ENCODE peak calls at places on chromosomes 13 and 19, in seven cellular contexts. N, J, T, O, F, V and D are unnamed samples.

GRCh38 chr19:34187011-34187410 is 14.7 kb downstream of the LSM14A start:
- DNase-seq in T (no peak), J (no peak), V (no peak), N (no peak), F (no peak), O (no peak), D (no peak)

GRCh38 chr19:50204811-50205675 is 1.6 kb downstream of the MYH14 start:
- DNase-seq in J (no peak), T (no peak), V (peak), F (no peak), O (no peak), N (no peak), D (no peak)

GRCh38 chr19:30245401-30246039 is 126.7 kb upstream of the ZNF536 start:
- DNase-seq in V (no peak), N (no peak), T (no peak), F (no peak), J (no peak), O (no peak), D (no peak)

GRCh38 chr13:109163052-109163413 is 533.6 kb downstream of the MYO16 start:
- DNase-seq in J (no peak), V (no peak), T (no peak), F (no peak), N (no peak), O (no peak), D (no peak)

GRCh38 chr13:110027470-110028240 is 241.3 kb upstream of the IRS2 start:
- DNase-seq in V (no peak), T (no peak), J (no peak), F (no peak), N (no peak), O (no peak), D (no peak)

GRCh38 chr19:32442650-32443049 is 37.1 kb downstream of the DPY19L3 start:
- DNase-seq in J (no peak), T (no peak), O (no peak), N (no peak), F (no peak), V (no peak), D (no peak)

GRCh38 chr19:57563547-57563946 is 3.9 kb upstream of the ZNF550 start:
- DNase-seq in J (no peak), F (no peak), N (no peak), T (no peak), V (no peak), O (no peak), D (no peak)

GRCh38 chr19:50341091-50341564 is 12.0 kb upstream of the KCNC3 start:
- DNase-seq in F (no peak), O (no peak), J (no peak), V (no peak), T (no peak), N (no peak), D (no peak)

GRCh38 chr19:39820696-39821095 is 13.3 kb downstream of the DYRK1B start:
- DNase-seq in V (no peak), F (no peak), J (no peak), N (no peak), T (no peak), O (no peak), D (no peak)

GRCh38 chr13:39452412-39452811 is 150.6 kb downstream of the LHFPL6 start:
- DNase-seq in V (peak), F (no peak), T (peak), J (no peak), N (no peak), O (no peak), D (no peak)

GRCh38 chr19:17220207-17220758 is 5.1 kb downstream of the USE1 start:
- DNase-seq in T (peak), O (no peak), J (no peak), N (peak), V (no peak), F (no peak), D (peak)

GRCh38 chr13:26463848-26464247 is 93.6 kb upstream of the WASF3 start:
- DNase-seq in J (no peak), V (no peak), O (no peak), F (no peak), T (no peak), N (no peak), D (no peak)

GRCh38 chr19:55488986-55489710 is 912 bp downstream of the SSC5D start:
- DNase-seq in F (no peak), T (peak), J (no peak), V (no peak), N (no peak), O (no peak), D (no peak)

GRCh38 chr19:5948697-5949564 is 29.0 kb downstream of the RANBP3 start:
- DNase-seq in F (no peak), J (no peak), O (no peak), N (no peak), V (no peak), T (no peak), D (no peak)

GRCh38 chr19:22502766-22503165 is 80.6 kb upstream of the ZNF98 start:
- DNase-seq in F (no peak), J (no peak), V (no peak), T (no peak), N (no peak), O (no peak), D (no peak)

GRCh38 chr19:4556574-4557185 is 2.8 kb downstream of the SEMA6B start:
- DNase-seq in T (no peak), F (no peak), V (no peak), O (no peak), N (no peak), J (no peak), D (no peak)

GRCh38 chr19:35048911-35049411 is 7.4 kb downstream of the HPN start:
- DNase-seq in V (peak), J (no peak), T (no peak), N (no peak), O (no peak), F (no peak), D (no peak)

GRCh38 chr13:106602178-106602577 is 34.2 kb upstream of the ARGLU1 start:
- DNase-seq in T (no peak), F (no peak), O (no peak), V (no peak), N (no peak), J (no peak), D (no peak)

GRCh38 chr13:38849316-38849715 is 141.3 kb downstream of the STOML3 start:
- DNase-seq in N (no peak), F (no peak), T (no peak), J (no peak), O (no peak), V (no peak), D (no peak)

GRCh38 chr13:48142437-48142836 is 47.5 kb upstream of the MED4 start:
- DNase-seq in V (no peak), F (no peak), J (no peak), T (no peak), O (no peak), N (no peak), D (no peak)

GRCh38 chr13:46119883-46120614 is 15.2 kb upstream of the CPB2 start:
- DNase-seq in F (no peak), V (no peak), T (peak), O (no peak), J (no peak), N (peak), D (peak)

GRCh38 chr19:9075064-9075964 is 11.5 kb upstream of the OR1M1 start:
- DNase-seq in V (peak), O (no peak), N (peak), F (peak), J (peak), T (peak), D (peak)

GRCh38 chr19:50325310-50326100 is 3.7 kb downstream of the KCNC3 start:
- DNase-seq in J (no peak), T (peak), V (peak), O (peak), N (peak), F (no peak), D (peak)

GRCh38 chr13:102139626-102140025 is 262.2 kb downstream of the FGF14 start:
- DNase-seq in T (no peak), F (no peak), O (no peak), J (no peak), V (no peak), N (no peak), D (no peak)

GRCh38 chr13:66657165-66657895 is 572.8 kb downstream of the PCDH9 start:
- DNase-seq in O (no peak), V (peak), N (peak), T (peak), F (peak), J (peak), D (peak)

GRCh38 chr13:30355405-30355741 is 48.0 kb upstream of the KATNAL1 start:
- DNase-seq in J (no peak), O (peak), N (no peak), V (no peak), F (no peak), T (no peak), D (no peak)

GRCh38 chr19:38733493-38734175 is 10.6 kb downstream of the CAPN12 start:
- DNase-seq in N (no peak), F (no peak), T (no peak), J (no peak), V (no peak), O (no peak), D (no peak)

GRCh38 chr13:36680918-36681317 is 7.1 kb downstream of the SERTM1 start:
- DNase-seq in O (no peak), N (no peak), T (peak), V (no peak), J (no peak), F (no peak), D (no peak)

GRCh38 chr13:35961461-35962220 is 169.5 kb downstream of the DCLK1 start:
- DNase-seq in T (no peak), F (no peak), O (no peak), V (no peak), J (no peak), N (peak), D (no peak)

GRCh38 chr19:46766569-46767317 is 20.5 kb upstream of the STRN4 start:
- DNase-seq in O (peak), N (no peak), T (no peak), V (no peak), F (no peak), J (no peak), D (no peak)

GRCh38 chr13:25109341-25109740 is 13.4 kb downstream of the PABPC3 start:
- DNase-seq in J (no peak), O (no peak), V (no peak), T (peak), F (no peak), N (no peak), D (no peak)

GRCh38 chr13:25103711-25104110 is 7.8 kb downstream of the PABPC3 start:
- DNase-seq in N (no peak), T (no peak), V (no peak), F (no peak), O (no peak), J (no peak), D (no peak)
- TF ChIP-seq CTCF in N (no peak), T (no peak), V (no peak), F (no peak), O (no peak), J (no peak), D (no peak)

GRCh38 chr19:42420055-42420544 is 7.1 kb downstream of the LIPE start:
- DNase-seq in T (peak), J (no peak), N (peak), F (no peak), O (peak), V (no peak), D (peak)
- TF ChIP-seq CTCF in T (peak), J (peak), N (peak), F (peak), O (peak), V (peak), D (peak)

GRCh38 chr13:52003551-52003950 is 7.7 kb downstream of the ATP7B start:
- DNase-seq in N (no peak), T (no peak), F (no peak), J (no peak), O (no peak), V (no peak), D (no peak)
- TF ChIP-seq CTCF in N (no peak), T (no peak), F (no peak), J (no peak), O (no peak), V (no peak), D (no peak)

DNA sequence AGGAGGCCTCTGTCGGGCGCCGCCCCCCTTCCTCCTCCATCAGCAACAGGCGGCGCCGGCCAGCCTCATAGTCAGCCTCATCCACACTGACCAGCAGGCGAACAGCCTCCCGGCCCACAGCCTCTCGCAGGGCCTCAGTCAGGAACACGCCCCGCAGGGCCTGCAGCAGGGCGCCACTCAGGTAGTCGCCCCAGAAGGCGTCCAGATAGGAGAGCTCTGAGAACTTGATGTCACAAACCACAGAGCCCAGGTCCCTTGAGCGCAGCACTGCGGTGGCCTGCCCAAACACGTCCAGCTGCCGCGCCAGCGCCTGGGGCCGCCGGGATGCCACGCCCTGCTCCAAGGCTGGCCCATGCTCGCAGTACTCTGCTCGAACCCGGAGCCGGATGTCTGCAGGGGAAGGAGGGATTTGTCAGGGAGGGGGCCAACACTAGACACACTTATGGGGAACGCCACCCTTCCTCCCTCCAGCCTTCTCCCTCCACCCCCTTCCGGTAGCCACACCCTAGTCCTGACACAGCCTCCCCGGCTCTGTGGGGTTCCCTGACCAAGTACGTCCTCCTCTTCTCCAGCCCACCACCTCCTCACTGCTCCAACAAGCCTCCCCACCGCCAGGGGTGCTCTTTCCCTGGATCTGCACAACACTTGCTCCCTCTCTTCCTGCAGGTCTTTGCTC is 17.9 kb downstream of the DEDD2 start:
- DNase-seq in O (peak), T (no peak), V (peak), J (no peak), N (no peak), F (no peak), D (no peak)
- TF ChIP-seq CTCF in O (peak), T (no peak), V (no peak), J (no peak), N (no peak), F (no peak), D (no peak)

GRCh38 chr19:18858906-18859646 is 27.3 kb downstream of the UPF1 start:
- DNase-seq in J (no peak), F (no peak), T (no peak), O (peak), N (no peak), V (no peak), D (no peak)

GRCh38 chr19:18854982-18855381 is 23.2 kb downstream of the UPF1 start:
- DNase-seq in J (no peak), O (no peak), F (no peak), V (no peak), N (no peak), T (no peak), D (no peak)

GRCh38 chr19:18855647-18856384 is 24.1 kb downstream of the UPF1 start:
- DNase-seq in T (no peak), O (peak), F (no peak), V (no peak), N (no peak), J (no peak), D (no peak)

GRCh38 chr19:18857223-18857622 is 25.5 kb downstream of the UPF1 start:
- DNase-seq in J (no peak), O (peak), V (no peak), F (no peak), N (no peak), T (no peak), D (no peak)

DNA sequence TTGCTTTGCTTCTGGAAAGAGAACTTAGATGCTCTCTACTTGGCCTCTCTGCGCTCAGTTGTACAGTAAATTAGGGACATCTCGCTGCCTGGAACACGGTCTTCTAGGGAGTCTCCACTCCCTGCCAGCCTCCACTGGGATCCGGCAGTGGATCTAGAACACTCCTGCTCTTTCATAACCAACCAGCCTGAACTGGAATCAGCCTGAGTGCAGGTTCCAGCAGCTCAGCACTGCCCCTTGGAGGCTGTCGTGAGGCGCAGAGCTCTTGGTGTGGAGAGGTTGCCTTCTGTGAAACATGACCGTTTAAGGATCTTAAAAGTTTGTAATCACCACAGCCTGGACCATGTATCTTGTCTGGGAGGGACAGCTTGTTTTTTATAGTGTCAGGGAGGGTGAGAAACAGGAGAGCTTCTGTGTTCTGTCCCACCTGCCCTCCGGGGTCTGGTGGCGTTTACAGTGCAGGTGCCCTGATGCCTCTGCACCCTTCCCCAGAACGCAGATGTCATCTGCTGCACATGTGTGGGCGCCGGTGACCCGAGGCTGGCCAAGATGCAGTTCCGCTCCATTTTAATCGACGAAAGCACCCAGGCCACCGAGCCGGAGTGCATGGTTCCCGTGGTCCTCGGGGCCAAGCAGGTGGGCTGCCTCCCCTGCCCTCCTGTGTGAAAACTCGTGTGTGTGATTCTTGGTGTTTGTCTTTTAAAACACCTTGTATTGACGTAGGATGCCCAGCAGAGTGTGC is 24.8 kb downstream of the UPF1 start:
- DNase-seq in O (no peak), V (no peak), T (no peak), F (no peak), J (no peak), N (no peak), D (peak)
- TF ChIP-seq CTCF in O (no peak), V (no peak), T (peak), F (peak), J (peak), N (peak), D (peak)

DNA sequence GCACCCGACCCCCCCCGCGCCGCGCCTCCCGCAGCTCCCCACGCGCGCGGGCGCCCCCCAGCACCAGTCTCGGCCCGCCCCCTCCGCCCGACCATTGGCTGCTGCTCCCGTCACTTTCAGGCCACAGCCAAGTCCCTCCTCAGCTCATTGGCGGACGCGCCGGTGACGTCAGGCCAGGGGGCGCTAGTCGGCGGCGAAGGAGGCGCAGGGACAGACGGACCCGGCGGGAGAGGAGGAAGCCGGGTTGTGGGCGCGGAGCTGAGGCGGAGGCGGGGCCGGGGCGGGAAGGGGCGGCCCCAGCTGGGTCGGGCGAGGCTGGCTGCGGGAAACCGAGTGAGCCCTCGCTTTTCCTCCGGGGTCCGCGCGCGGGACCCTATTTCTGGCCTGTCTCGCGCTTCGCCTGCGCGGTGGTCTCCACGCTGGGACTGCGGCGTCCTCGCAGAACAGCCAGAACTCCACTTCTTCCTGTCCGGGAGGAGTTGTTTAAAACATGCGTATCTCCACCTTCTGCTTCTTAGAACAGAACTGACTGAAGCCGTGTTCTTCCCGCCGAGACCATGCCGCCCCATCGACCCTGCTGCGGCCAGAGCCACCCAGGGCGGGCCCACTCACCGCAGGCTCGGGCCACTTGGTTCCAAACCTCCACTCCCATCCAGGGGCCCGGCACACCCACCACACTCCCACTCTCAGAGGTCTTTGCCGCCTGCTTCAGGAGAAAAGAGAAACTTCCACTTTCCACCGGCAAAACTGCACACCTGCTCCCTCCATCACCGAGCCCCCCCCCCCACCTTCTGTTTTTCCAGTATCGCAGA is 459 bp upstream of the TMTC4 start:
- DNase-seq in O (peak), J (peak), F (peak), V (peak), T (peak), N (peak), D (peak)
- TF ChIP-seq CTCF in O (no peak), J (peak), F (peak), V (peak), T (peak), N (peak), D (peak)